ENCODE peak calls at places on chromosomes 1 and 21, in six cellular contexts. V, N, E, Q, I and W are unnamed samples.

GRCh38 chr1:209412036-209412435 is 171.5 kb upstream of the CAMK1G start:
- DNase-seq in I (no peak), E (no peak), Q (no peak), N (no peak), V (no peak), W (no peak)

GRCh38 chr1:23263380-23263887 is 46.1 kb upstream of the HTR1D start:
- DNase-seq in E (no peak), N (no peak), Q (peak), V (no peak), I (no peak), W (no peak)

GRCh38 chr1:211371406-211372105 is 44.9 kb downstream of the TRAF5 start:
- DNase-seq in I (no peak), Q (no peak), V (no peak), N (no peak), E (no peak), W (no peak)

GRCh38 chr1:34653110-34653509 is 101.7 kb upstream of the GJB5 start:
- DNase-seq in V (no peak), N (no peak), I (no peak), Q (no peak), E (no peak), W (no peak)

GRCh38 chr1:154987326-154987725 is 4.2 kb downstream of the FLAD1 start:
- DNase-seq in Q (no peak), V (no peak), I (no peak), N (no peak), E (no peak), W (no peak)

GRCh38 chr1:235011064-235011598 is 117.5 kb downstream of the TOMM20 start:
- DNase-seq in I (no peak), N (no peak), V (no peak), E (peak), Q (no peak), W (no peak)

GRCh38 chr1:106956721-106957120 is 99.8 kb upstream of the PRMT6 start:
- DNase-seq in E (no peak), V (no peak), Q (no peak), N (no peak), I (no peak), W (no peak)

GRCh38 chr1:41637367-41637766 is 152.9 kb upstream of the EDN2 start:
- DNase-seq in E (no peak), Q (no peak), I (no peak), N (no peak), V (no peak), W (no peak)

GRCh38 chr1:116794804-116795481 is 40.7 kb downstream of the CD2 start:
- DNase-seq in V (no peak), I (no peak), Q (no peak), E (peak), N (peak), W (peak)

GRCh38 chr1:48493970-48494769 is 22.2 kb upstream of the SPATA6 start:
- DNase-seq in V (no peak), Q (no peak), I (peak), E (no peak), N (no peak), W (no peak)
- TF ChIP-seq POLR2AphosphoS5 in V (no peak), Q (no peak), I (no peak), E (no peak), N (no peak), W (no peak)

GRCh38 chr21:42375141-42375905 is 9.0 kb upstream of the TFF1 start:
- DNase-seq in I (no peak), E (no peak), N (no peak), V (no peak), Q (no peak), W (no peak)
- TF ChIP-seq POLR2A in I (no peak), E (no peak), N (no peak), V (no peak), Q (no peak), W (no peak)

GRCh38 chr21:39724944-39725343 is 20.0 kb upstream of the IGSF5 start:
- DNase-seq in V (no peak), E (no peak), N (no peak), Q (no peak), I (no peak), W (no peak)
- TF ChIP-seq TAF1 in V (no peak), E (no peak), N (no peak), Q (no peak), I (no peak), W (no peak)

GRCh38 chr1:94416901-94417701 is 1.1 kb upstream of the ABCD3 start:
- DNase-seq in I (peak), N (no peak), E (no peak), Q (no peak), V (peak), W (no peak)
- TF ChIP-seq POLR2AphosphoS5 in I (no peak), N (no peak), E (no peak), Q (no peak), V (no peak), W (no peak)

GRCh38 chr1:110084226-110085078 is 14.0 kb upstream of the ALX3 start:
- DNase-seq in I (no peak), N (no peak), E (peak), Q (no peak), V (no peak), W (peak)
- TF ChIP-seq POLR2A in I (no peak), N (peak), E (peak), Q (no peak), V (no peak), W (peak)

DNA sequence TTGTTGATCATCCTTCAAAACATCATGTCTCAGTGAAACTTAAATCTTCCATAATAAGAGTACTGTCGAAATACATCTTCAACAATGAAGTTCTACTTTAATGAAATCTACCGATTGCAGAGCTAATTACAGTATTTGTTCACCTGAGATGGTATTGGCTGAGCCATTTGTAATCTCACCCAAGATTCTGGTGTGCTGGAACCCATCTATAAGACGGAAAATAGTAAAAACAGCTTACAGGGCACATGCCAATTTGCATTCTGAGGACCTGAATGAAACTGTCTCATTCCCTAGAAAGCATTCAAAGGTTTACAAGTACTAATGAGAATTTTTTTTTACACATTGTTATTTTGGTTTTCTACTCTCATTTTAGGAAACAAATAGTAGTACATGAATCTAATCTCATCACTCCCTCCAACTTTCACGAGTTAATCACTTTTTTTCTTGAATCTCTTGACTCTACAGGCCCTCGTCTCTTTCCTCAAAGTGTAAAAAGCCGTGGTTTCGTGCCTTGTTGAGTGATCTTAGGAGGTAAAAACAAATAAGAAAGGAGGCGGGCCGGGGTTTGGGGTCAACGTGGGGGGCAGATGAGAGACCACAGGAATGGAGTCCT is 1.0 kb downstream of the CHML start:
- DNase-seq in I (no peak), N (no peak), Q (no peak), V (no peak), E (no peak), W (no peak)
- TF ChIP-seq TAF1 in I (no peak), N (no peak), Q (no peak), V (no peak), E (peak), W (no peak)

DNA sequence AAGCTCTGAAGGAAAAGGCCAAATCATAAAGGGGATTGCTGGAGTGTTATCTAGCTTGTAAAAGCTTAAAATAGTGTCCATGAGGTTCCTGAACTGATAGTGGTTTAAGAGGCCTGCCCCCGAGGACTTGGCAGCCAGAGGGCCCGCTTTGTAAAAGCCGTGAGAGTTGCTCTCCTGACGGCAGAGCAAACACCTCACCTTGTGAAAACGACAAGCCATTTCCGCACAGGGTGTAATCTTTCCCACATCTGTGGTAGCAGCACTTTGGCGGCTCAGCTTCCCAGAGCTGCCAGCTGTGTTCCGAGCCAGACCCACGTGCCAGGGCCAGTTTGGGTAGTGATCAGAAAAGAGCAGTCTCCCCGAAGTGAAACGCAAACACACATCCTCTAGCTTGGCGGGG is 37.0 kb downstream of the SERBP1 start:
- DNase-seq in I (no peak), Q (no peak), E (no peak), V (no peak), N (no peak), W (no peak)
- TF ChIP-seq POLR2AphosphoS5 in I (no peak), Q (no peak), E (no peak), V (no peak), N (no peak), W (no peak)